ENCODE peak calls at places on chromosome 14, in ten cellular contexts. K is adipocyte; L is RPMI7951; Y is RPMI8226; R is T-helper 2 cell; D is CD4-positive, CD25-positive, alpha-beta regulatory T cell; G is mesothelial cell of epicardium; F is COR-L47; Q is H7; B is activated CD4-positive, alpha-beta T cell treated with anti-CD3 and anti-CD28 coated beads for 48 hours. J is an unnamed sample.
A peak's percentile ranks its signal among the peaks of the same experiment; 100 is the strongest.

GRCh38 chr14:78933948-78934524 is 763.9 kb downstream of the NRXN3 start:
- DNase-seq in K (peak; percentile 69), L (peak; percentile 21), Y (peak; percentile 11), R (peak; percentile 18), D (no peak), G (no peak), F (peak; percentile 23), Q (peak; percentile 29), B (no peak), J (no peak)

GRCh38 chr14:92465353-92466067 is 48.1 kb upstream of the RIN3 start:
- DNase-seq in K (no peak), L (no peak), Y (no peak), R (no peak), D (no peak), G (peak; percentile 14), F (no peak), Q (no peak), B (no peak), J (no peak)

GRCh38 chr14:51368721-51369163 is 128.7 kb downstream of the TMX1 start:
- DNase-seq in K (peak; percentile 95), L (peak; percentile 91), Y (no peak), R (no peak), D (no peak), G (no peak), F (no peak), Q (no peak), B (no peak), J (no peak)

GRCh38 chr14:69464379-69464778 is 20.1 kb upstream of the PLEKHD1 start:
- DNase-seq in K (no peak), L (no peak), Y (no peak), R (no peak), D (no peak), G (no peak), F (no peak), Q (no peak), B (no peak), J (no peak)

GRCh38 chr14:52951730-52952481 is 1.1 kb upstream of the FERMT2 start:
- DNase-seq in K (peak; percentile 87), L (peak; percentile 85), Y (peak; percentile 12), R (no peak), D (no peak), G (no peak), F (no peak), Q (peak; percentile 60), B (no peak), J (no peak)

GRCh38 chr14:32633214-32633864 is 304.2 kb downstream of the AKAP6 start:
- DNase-seq in K (peak; percentile 28), L (no peak), Y (no peak), R (no peak), D (no peak), G (no peak), F (no peak), Q (peak; percentile 0), B (no peak), J (no peak)

GRCh38 chr14:52305014-52305413 is 9.1 kb upstream of the PTGER2 start:
- DNase-seq in K (no peak), L (no peak), Y (no peak), R (no peak), D (no peak), G (no peak), F (no peak), Q (no peak), B (no peak), J (no peak)

GRCh38 chr14:99467338-99468075 is 13.2 kb downstream of the SETD3 start:
- DNase-seq in K (no peak), L (no peak), Y (no peak), R (no peak), D (no peak), G (no peak), F (no peak), Q (no peak), B (no peak), J (no peak)

J was measured in iPS DF 19.7.